ENCODE peak calls at places on chromosomes 5 and 9, in ten cellular contexts. J, I, W, A, T, Z, V, B, K and O are unnamed samples.

GRCh38 chr5:125152036-125152435 is 405.6 kb upstream of the ZNF608 start:
- DNase-seq in W (no peak), A (no peak), T (no peak), V (no peak), J (no peak), Z (no peak), B (no peak), I (no peak), K (no peak), O (peak; percentile 11)

GRCh38 chr5:90201923-90202322 is 207.6 kb downstream of the CETN3 start:
- DNase-seq in K (no peak), Z (no peak), B (no peak), V (no peak), I (no peak), J (no peak), T (peak; percentile 33), A (no peak), W (no peak), O (no peak)

GRCh38 chr5:102139029-102139428 is 157.1 kb downstream of the SLCO4C1 start:
- DNase-seq in K (no peak), W (no peak), I (no peak), Z (no peak), J (no peak), A (no peak), V (peak; percentile 2), T (no peak), B (no peak), O (no peak)

GRCh38 chr5:178768371-178769260 is 38.2 kb upstream of the ZNF354A start:
- DNase-seq in T (no peak), Z (no peak), V (no peak), J (no peak), I (no peak), K (no peak), B (no peak), W (no peak), A (no peak), O (no peak)

GRCh38 chr5:38323645-38324295 is 65.4 kb downstream of the EGFLAM start:
- DNase-seq in Z (no peak), K (no peak), V (peak; percentile 36), I (no peak), T (peak; percentile 29), B (peak; percentile 81), J (peak; percentile 62), W (peak; percentile 46), A (no peak), O (no peak)

GRCh38 chr9:98852463-98852735 is 44.9 kb downstream of the GALNT12 start:
- DNase-seq in Z (no peak), A (no peak), T (no peak), K (no peak), W (no peak), I (no peak), V (no peak), J (no peak), B (no peak), O (no peak)

GRCh38 chr9:3525088-3525835 is 539 bp downstream of the RFX3 start:
- DNase-seq in K (peak; percentile 16), Z (peak; percentile 43), J (no peak), W (no peak), T (peak; percentile 14), B (peak; percentile 22), I (peak; percentile 81), V (no peak), A (no peak), O (peak; percentile 37)

GRCh38 chr9:134054891-134055811 is 12.7 kb downstream of the BRD3 start:
- DNase-seq in V (no peak), B (no peak), J (no peak), Z (no peak), I (peak; percentile 32), T (no peak), W (no peak), A (no peak), K (no peak), O (no peak)

GRCh38 chr9:32378496-32378895 is 5.9 kb upstream of the ACO1 start:
- DNase-seq in J (no peak), Z (peak; percentile 63), K (peak; percentile 57), W (peak; percentile 70), V (peak; percentile 56), B (peak; percentile 77), A (no peak), I (no peak), T (peak; percentile 84), O (peak; percentile 55)

GRCh38 chr5:42225009-42225408 is 198.2 kb upstream of the GHR start:
- DNase-seq in Z (no peak), I (no peak), K (no peak), T (no peak), V (no peak), J (no peak), B (no peak), A (no peak), W (no peak), O (no peak)

GRCh38 chr9:136386018-136386417 is 12.5 kb upstream of the CARD9 start:
- DNase-seq in W (no peak), A (no peak), V (no peak), B (no peak), K (no peak), T (no peak), J (no peak), Z (no peak), I (no peak), O (no peak)

GRCh38 chr9:22433691-22434090 is 12.9 kb upstream of the DMRTA1 start:
- DNase-seq in A (no peak), I (no peak), B (no peak), Z (no peak), W (no peak), K (no peak), J (no peak), V (no peak), T (no peak), O (no peak)